ENCODE peak calls at places on chromosome 16, in five cellular contexts. Y is neural progenitor cell, S is fibroblast of lung, Z is IMR-90, N is HepG2. T is an unnamed sample. For H4K20me1, the result is how much of the 10 kb centered on the place peaks cover.

GRCh38 chr16:69834817-69835477 is 72.8 kb downstream of the WWP2 start:
- DNase-seq in Y (no peak), S (no peak), Z (no peak), N (no peak), T (no peak)

GRCh38 chr16:51524555-51525373 is 373.7 kb upstream of the SALL1 start:
- DNase-seq in Y (no peak), S (peak), Z (peak), N (no peak), T (no peak)

GRCh38 chr16:28543072-28543471 is 4.3 kb upstream of the NUPR1 start:
- DNase-seq in Y (no peak), S (no peak), Z (no peak), N (no peak), T (no peak)

GRCh38 chr16:66168777-66169176 is 197.7 kb upstream of the CDH5 start:
- DNase-seq in Y (no peak), S (no peak), Z (no peak), N (no peak), T (no peak)

GRCh38 chr16:56190903-56191806 is at the start of gene GNAO1:
- DNase-seq in Y (peak), S (peak), Z (peak), N (no peak), T (peak)

GRCh38 chr16:69880640-69881133 is 70.4 kb upstream of the CLEC18A start:
- DNase-seq in Y (no peak), S (peak), Z (peak), N (no peak), T (no peak)

GRCh38 chr16:8878523-8878911 is 3.6 kb upstream of the LITAFD start:
- DNase-seq in Y (no peak), S (peak), Z (peak), N (no peak), T (no peak)

GRCh38 chr16:56617212-56618085 is 8.1 kb upstream of the MT1E start:
- DNase-seq in Y (peak), S (peak), Z (peak), N (no peak), T (no peak)

GRCh38 chr16:19119564-19119963 is 5.8 kb downstream of the ITPRIPL2 start:
- DNase-seq in Y (no peak), S (peak), Z (peak), N (no peak), T (no peak)

GRCh38 chr16:89565256-89565505 is 4.7 kb downstream of the RPL13 start:
- DNase-seq in Y (no peak), S (no peak), Z (no peak), N (no peak), T (no peak)

GRCh38 chr16:51577621-51578303 is 426.7 kb upstream of the SALL1 start:
- DNase-seq in Y (peak), S (peak), Z (peak), N (no peak), T (no peak)

GRCh38 chr16:72860726-72861562 is 187.0 kb downstream of the ZFHX3 start:
- DNase-seq in Y (no peak), S (no peak), Z (no peak), N (no peak), T (no peak)

GRCh38 chr16:4654946-4655590 is 30.4 kb downstream of the MGRN1 start:
- DNase-seq in Y (no peak), S (no peak), Z (no peak), N (no peak), T (no peak)

GRCh38 chr16:4655801-4656200 is 31.2 kb downstream of the MGRN1 start:
- DNase-seq in Y (no peak), S (no peak), Z (no peak), N (no peak), T (no peak)

GRCh38 chr16:4656221-4656620 is 31.6 kb downstream of the MGRN1 start:
- DNase-seq in Y (no peak), S (no peak), Z (no peak), N (no peak), T (no peak)

GRCh38 chr16:4654387-4654901 is 29.8 kb downstream of the MGRN1 start:
- DNase-seq in Y (no peak), S (no peak), Z (no peak), N (no peak), T (no peak)

DNA sequence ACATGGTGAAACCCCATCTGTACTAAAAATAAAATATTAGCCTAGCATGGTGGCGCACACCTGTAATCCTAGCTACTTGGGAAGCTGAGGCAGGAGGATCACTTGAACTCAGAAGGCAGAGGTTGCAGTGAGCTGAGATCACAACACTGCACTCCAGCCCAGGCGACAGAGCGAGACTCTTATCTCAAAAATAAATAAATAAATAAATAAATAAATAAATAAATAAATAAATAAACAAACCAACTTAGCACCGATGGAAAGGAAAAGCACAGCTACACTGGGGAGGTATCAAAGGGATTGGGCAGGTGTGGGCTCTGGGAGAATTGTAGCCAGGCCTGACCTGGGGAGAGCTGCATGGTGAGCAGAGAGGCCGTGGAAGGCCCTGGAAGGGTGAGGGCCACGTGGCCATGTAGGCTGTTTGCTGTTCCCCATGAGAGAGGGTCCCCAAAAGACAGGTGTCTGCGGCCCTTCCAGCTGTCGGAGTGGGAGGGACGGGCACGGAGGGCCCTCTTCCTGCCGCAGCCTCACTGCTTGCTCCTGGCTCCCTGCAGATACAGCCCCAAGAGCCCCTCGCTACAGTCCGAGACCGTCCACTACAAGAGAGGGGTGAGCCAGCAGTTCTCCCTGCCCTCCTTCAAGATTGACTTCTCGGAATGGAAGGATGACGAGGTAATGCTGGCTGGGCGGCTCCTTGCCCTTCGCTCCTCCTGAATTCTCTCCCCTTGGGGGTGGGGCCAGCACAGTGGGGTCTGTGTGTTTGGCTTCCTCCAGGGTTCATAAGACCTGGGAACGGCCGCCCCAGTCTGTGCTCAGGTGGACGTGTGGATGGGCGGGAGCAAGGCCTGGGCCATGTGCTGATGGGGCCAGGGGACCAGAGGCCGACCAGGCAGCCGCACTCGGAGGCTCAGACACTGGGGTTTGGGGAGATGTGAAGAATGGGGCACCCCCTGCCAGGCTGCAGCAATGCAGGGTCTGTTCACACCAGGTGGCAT is 32.4 kb downstream of the MGRN1 start:
- DNase-seq in Y (no peak), S (no peak), Z (no peak), N (no peak), T (no peak)
- H4K20me1 ChIP-seq in Y (under half), S (under half), Z (under half), N (under half), T (under half)

GRCh38 chr16:86044881-86045600 is 146.1 kb downstream of the IRF8 start:
- DNase-seq in Y (no peak), S (no peak), Z (no peak), N (no peak), T (no peak)

GRCh38 chr16:86044241-86044671 is 145.3 kb downstream of the IRF8 start:
- DNase-seq in Y (peak), S (peak), Z (peak), N (peak), T (peak)

GRCh38 chr16:86041807-86042206 is 142.8 kb downstream of the IRF8 start:
- DNase-seq in Y (no peak), S (no peak), Z (no peak), N (no peak), T (no peak)

GRCh38 chr16:86041205-86041604 is 142.2 kb downstream of the IRF8 start:
- DNase-seq in Y (no peak), S (no peak), Z (no peak), N (no peak), T (no peak)

DNA sequence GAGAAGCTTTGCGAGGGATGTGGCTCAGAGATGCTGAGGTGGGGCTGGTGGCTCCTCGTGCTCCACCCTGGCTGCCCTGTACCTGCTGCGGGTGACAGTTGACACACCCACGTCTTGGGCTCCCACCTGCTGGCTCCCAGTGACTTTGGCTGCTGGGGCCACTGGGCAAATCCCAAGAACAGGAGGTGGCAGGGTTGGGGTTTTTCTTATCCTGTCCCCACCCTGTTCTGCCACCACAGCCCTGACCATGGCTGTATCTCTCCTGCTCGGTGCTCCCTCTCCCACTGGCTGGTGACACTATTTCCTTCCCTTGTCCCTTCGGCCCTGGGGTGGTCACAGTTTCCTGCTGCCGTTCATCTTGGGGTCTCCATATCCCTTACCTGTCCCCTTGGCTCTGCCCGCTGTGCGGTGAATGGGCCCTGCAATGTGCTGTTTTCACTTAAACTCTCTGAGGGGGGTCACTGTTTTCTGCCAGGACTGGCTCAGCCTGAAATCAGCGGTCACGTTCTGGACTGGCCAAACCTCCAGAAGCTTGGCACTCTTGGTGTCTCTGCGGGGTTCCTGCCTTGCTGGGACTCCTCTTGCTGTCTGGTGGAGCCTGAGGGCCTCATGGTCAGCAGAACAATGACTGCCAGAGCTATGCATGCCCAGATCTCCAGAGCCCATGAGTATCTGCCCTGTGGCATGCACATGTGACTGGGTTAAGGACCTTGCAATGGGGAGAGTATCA is 144.2 kb downstream of the IRF8 start:
- DNase-seq in Y (no peak), S (no peak), Z (no peak), N (no peak), T (no peak)
- H3K9ac ChIP-seq in Y (no peak), S (no peak), Z (no peak), N (no peak), T (no peak)

GRCh38 chr16:2530629-2531318 is 434 bp downstream of the CEMP1 start:
- DNase-seq in Y (no peak), S (no peak), Z (no peak), N (no peak), T (no peak)
- H3K4me3 ChIP-seq in Y (no peak), S (no peak), Z (no peak), N (no peak), T (peak)

GRCh38 chr16:85621698-85622433 is 8.7 kb downstream of the GSE1 start:
- DNase-seq in Y (no peak), S (no peak), Z (no peak), N (peak), T (no peak)

GRCh38 chr16:85622683-85623082 is 9.6 kb downstream of the GSE1 start:
- DNase-seq in Y (no peak), S (no peak), Z (no peak), N (no peak), T (no peak)

GRCh38 chr16:85623997-85624601 is 11.0 kb downstream of the GSE1 start:
- DNase-seq in Y (no peak), S (no peak), Z (no peak), N (no peak), T (no peak)

GRCh38 chr16:85624646-85625045 is 11.5 kb downstream of the GSE1 start:
- DNase-seq in Y (no peak), S (no peak), Z (no peak), N (no peak), T (no peak)

DNA sequence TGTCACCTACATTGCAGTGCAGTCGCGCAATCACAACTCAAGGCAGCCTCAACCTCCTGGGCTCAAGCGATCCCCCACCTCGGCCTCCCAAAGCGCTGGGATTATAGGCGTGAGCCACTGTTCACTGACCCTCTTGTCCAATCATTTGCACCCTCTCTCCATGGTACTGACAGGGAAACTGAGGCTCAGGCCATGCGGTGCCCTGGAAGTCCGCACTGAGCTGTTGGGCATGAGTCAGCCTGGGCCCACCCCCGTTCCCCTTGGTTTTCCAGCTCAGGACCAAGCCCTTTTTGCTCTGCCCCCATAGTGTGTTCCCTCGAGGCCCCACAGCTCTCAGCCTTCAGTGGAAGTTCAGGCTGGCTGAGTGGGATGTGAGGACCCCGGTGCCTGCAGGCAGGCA is 10.1 kb downstream of the GSE1 start:
- DNase-seq in Y (no peak), S (no peak), Z (no peak), N (no peak), T (no peak)
- H4K20me1 ChIP-seq in Y (half or more), S (under half), Z (half or more), N (half or more), T (half or more)

GRCh38 chr16:83967838-83968482 is at the start of gene NECAB2:
- DNase-seq in Y (peak), S (peak), Z (peak), N (no peak), T (no peak)

GRCh38 chr16:83970430-83970815 is 2.4 kb downstream of the NECAB2 start:
- DNase-seq in Y (no peak), S (no peak), Z (no peak), N (no peak), T (no peak)

GRCh38 chr16:83968483-83968865 is 430 bp downstream of the NECAB2 start:
- DNase-seq in Y (peak), S (no peak), Z (no peak), N (no peak), T (no peak)

GRCh38 chr16:83969771-83970429 is 1.9 kb downstream of the NECAB2 start:
- DNase-seq in Y (peak), S (no peak), Z (no peak), N (no peak), T (no peak)

DNA sequence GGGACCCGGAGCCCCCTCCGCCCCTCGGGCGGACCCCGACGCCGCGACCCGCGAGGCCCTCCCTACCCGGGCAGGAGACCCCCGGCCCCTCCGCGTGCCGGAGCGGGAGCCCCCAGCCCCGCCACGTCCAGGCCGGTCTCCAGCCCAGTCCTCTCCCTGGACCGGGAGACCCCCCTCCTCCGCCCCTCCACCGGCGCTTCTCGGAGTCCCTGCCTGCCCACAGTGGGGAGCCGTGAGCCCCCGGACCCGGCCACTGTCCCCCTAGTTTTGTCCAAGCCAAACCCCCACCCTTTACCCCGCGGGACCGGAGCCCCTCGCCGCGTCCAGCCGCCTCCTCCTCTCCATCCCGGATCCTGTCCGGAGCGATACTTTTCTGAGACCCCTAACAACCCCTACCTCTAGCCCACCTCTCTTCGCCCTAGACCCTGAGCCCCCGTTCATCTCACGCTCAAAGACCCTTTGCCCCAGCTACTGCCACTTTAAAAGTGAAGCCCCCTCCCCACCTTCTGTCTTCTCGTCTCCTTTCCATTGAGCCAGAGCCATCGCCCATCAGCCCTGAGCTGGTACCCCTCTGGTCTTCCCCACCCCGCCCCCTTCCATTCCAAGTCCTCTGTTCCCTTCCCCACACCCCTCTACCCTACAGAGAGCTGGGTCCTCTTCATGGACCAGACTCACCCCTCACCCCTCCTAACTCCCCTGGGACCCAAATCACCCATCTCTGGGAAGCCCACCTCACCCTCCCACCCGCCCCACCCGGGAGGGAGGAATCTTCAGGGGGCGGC is 1.0 kb downstream of the NECAB2 start:
- DNase-seq in Y (peak), S (no peak), Z (no peak), N (no peak), T (no peak)
- H3K9ac ChIP-seq in Y (no peak), S (no peak), Z (no peak), N (no peak), T (no peak)

GRCh38 chr16:49855280-49855821 is 561 bp downstream of the ZNF423 start:
- DNase-seq in Y (peak), S (peak), Z (peak), N (no peak), T (peak)
- H3K4me3 ChIP-seq in Y (peak), S (no peak), Z (peak), N (peak), T (peak)

GRCh38 chr16:48129926-48130325 is 25.9 kb downstream of the ABCC12 start:
- DNase-seq in Y (no peak), S (no peak), Z (no peak), N (no peak), T (no peak)

GRCh38 chr16:48126801-48127644 is 28.8 kb downstream of the ABCC12 start:
- DNase-seq in Y (no peak), S (peak), Z (peak), N (peak), T (no peak)

GRCh38 chr16:48131201-48131600 is 24.6 kb downstream of the ABCC12 start:
- DNase-seq in Y (no peak), S (no peak), Z (no peak), N (no peak), T (no peak)

GRCh38 chr16:48125888-48126287 is 29.9 kb downstream of the ABCC12 start:
- DNase-seq in Y (no peak), S (peak), Z (no peak), N (no peak), T (no peak)

GRCh38 chr16:48128769-48129168 is 27.0 kb downstream of the ABCC12 start:
- DNase-seq in Y (no peak), S (no peak), Z (no peak), N (no peak), T (no peak)
- H4K20me1 ChIP-seq in Y (under half), S (under half), Z (under half), N (under half), T (under half)

DNA sequence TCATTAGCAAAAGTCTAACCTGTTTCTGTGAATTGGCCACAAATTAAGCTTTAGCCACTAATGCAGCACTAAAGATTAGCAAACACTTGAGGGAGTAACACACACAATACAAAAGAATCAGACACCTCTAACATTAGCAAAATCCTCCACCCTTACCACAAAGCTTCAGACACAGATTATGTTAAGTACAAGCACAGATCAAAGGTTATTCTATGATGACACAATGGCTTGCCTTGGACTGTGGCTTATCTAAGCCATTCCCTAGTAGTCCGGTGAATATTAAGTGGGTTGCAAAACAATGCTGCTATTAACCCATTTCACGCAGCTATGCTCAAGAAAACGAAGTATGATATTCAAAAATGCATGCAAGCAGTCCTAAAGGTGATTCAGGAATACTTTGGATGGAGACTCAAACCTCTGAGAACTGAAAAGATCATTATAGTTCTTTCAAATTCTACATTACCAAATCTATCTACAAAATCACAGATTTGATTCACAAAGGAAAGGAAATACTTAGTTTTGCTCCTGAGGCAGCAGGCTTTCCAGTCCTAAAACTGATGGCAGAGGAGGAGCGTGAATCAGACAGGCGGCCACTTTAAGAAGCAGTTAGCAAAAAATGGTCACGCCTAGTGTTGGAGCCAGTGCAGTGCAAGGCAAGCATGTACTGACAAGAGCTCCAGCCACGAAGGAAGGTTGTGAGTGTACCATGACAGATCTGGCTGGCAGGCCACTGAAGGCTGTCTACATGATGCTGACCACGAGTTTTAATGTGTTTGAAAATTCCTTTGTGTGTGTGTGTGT is 67.2 kb downstream of the PARN start:
- DNase-seq in Y (peak), S (peak), Z (peak), N (peak), T (no peak)
- H3K9ac ChIP-seq in Y (no peak), S (no peak), Z (no peak), N (peak), T (no peak)